ENCODE peak calls at places on chromosome 15, in seven cellular contexts. E, K, G, X, P, W and J are unnamed samples.

GRCh38 chr15:61099030-61099800 is 129.9 kb downstream of the RORA start:
- DNase-seq in E (no peak), K (no peak), G (no peak), X (no peak), P (no peak), W (no peak), J (no peak)

GRCh38 chr15:26883466-26883865 is 16.6 kb downstream of the GABRA5 start:
- DNase-seq in E (no peak), K (no peak), G (no peak), X (no peak), P (no peak), W (no peak), J (no peak)

GRCh38 chr15:78695046-78695671 is 54.1 kb upstream of the CHRNB4 start:
- DNase-seq in E (no peak), K (no peak), G (no peak), X (no peak), P (no peak), W (no peak), J (no peak)

GRCh38 chr15:62503451-62503850 is 338.4 kb upstream of the C2CD4B start:
- DNase-seq in E (peak; percentile 47), K (no peak), G (no peak), X (peak; percentile 24), P (no peak), W (no peak), J (no peak)

GRCh38 chr15:81235781-81236507 is 39.3 kb downstream of the IL16 start:
- DNase-seq in E (peak; percentile 60), K (no peak), G (no peak), X (peak; percentile 14), P (no peak), W (no peak), J (no peak)

GRCh38 chr15:31280037-31280830 is 46.4 kb upstream of the KLF13 start:
- DNase-seq in E (peak; percentile 8), K (no peak), G (no peak), X (no peak), P (no peak), W (peak; percentile 6), J (no peak)

GRCh38 chr15:37585966-37586656 is 348.3 kb upstream of the TMCO5A start:
- DNase-seq in E (no peak), K (no peak), G (no peak), X (no peak), P (no peak), W (no peak), J (no peak)

GRCh38 chr15:56891852-56892251 is 26.6 kb upstream of the TCF12 start:
- DNase-seq in E (no peak), K (no peak), G (no peak), X (no peak), P (no peak), W (no peak), J (no peak)

GRCh38 chr15:69976366-69976994 is 121.2 kb downstream of the TLE3 start:
- DNase-seq in E (no peak), K (peak; percentile 63), G (peak; percentile 90), X (peak; percentile 40), P (no peak), W (peak; percentile 55), J (peak; percentile 69)

GRCh38 chr15:31607656-31608055 is 281.0 kb downstream of the KLF13 start:
- DNase-seq in E (no peak), K (no peak), G (no peak), X (no peak), P (no peak), W (no peak), J (no peak)

GRCh38 chr15:96363692-96364091 is 33.2 kb downstream of the NR2F2 start:
- DNase-seq in E (no peak), K (no peak), G (no peak), X (no peak), P (no peak), W (no peak), J (no peak)

GRCh38 chr15:34582461-34583357 is 742 bp downstream of the GOLGA8B start:
- DNase-seq in E (no peak), K (peak; percentile 22), G (peak; percentile 46), X (peak; percentile 42), P (no peak), W (peak; percentile 26), J (peak; percentile 67)

GRCh38 chr15:94247789-94248638 is 16.7 kb downstream of the MCTP2 start:
- DNase-seq in E (no peak), K (no peak), G (no peak), X (no peak), P (no peak), W (no peak), J (no peak)

GRCh38 chr15:70219256-70219919 is 121.7 kb upstream of the TLE3 start:
- DNase-seq in E (no peak), K (no peak), G (no peak), X (no peak), P (no peak), W (no peak), J (no peak)

GRCh38 chr15:35130245-35130644 is 45.1 kb upstream of the NANOGP8 start:
- DNase-seq in E (no peak), K (no peak), G (no peak), X (no peak), P (no peak), W (no peak), J (no peak)

GRCh38 chr15:59028387-59028955 is 41.0 kb downstream of the RNF111 start:
- DNase-seq in E (no peak), K (no peak), G (no peak), X (no peak), P (no peak), W (no peak), J (no peak)